ENCODE peak calls at places on chromosome 3, in four cellular contexts. V is mesendoderm, J is H1, E is trophoblast cell. B is an unnamed sample.

GRCh38 chr3:172653004-172653403 is 57.9 kb downstream of the NCEH1 start:
- DNase-seq in V (no peak), J (no peak), E (no peak), B (no peak)

GRCh38 chr3:74314696-74315095 is 299.8 kb downstream of the CNTN3 start:
- DNase-seq in V (no peak), J (no peak), E (peak; percentile 65), B (no peak)

GRCh38 chr3:197912770-197913476 is 37.1 kb upstream of the RPL35A start:
- DNase-seq in V (no peak), J (no peak), E (no peak), B (peak; percentile 30)

GRCh38 chr3:99633887-99634558 is 4.4 kb upstream of the COL8A1 start:
- DNase-seq in V (peak; percentile 35), J (no peak), E (no peak), B (no peak)

GRCh38 chr3:176814252-176814651 is 383.0 kb downstream of the TBL1XR1 start:
- DNase-seq in V (peak; percentile 94), J (peak; percentile 83), E (peak; percentile 69), B (peak; percentile 91)

GRCh38 chr3:119331661-119332060 is 37.5 kb downstream of the ARHGAP31 start:
- DNase-seq in V (no peak), J (no peak), E (peak; percentile 54), B (no peak)

GRCh38 chr3:47643092-47643491 is 64.4 kb upstream of the CSPG5 start:
- DNase-seq in V (no peak), J (no peak), E (no peak), B (no peak)

GRCh38 chr3:119990888-119991287 is 103.4 kb downstream of the GSK3B start:
- DNase-seq in V (no peak), J (no peak), E (no peak), B (no peak)

GRCh38 chr3:80970292-80970691 is 791.2 kb downstream of the GBE1 start:
- DNase-seq in V (no peak), J (no peak), E (no peak), B (no peak)

GRCh38 chr3:127141921-127142730 is 50.8 kb upstream of the PRR23E start:
- DNase-seq in V (peak; percentile 37), J (peak; percentile 44), E (no peak), B (no peak)

GRCh38 chr3:42936157-42936981 is 30.4 kb downstream of the ZNF662 start:
- DNase-seq in V (no peak), J (no peak), E (no peak), B (no peak)

GRCh38 chr3:37971467-37971866 is 19.1 kb upstream of the VILL start:
- DNase-seq in V (no peak), J (no peak), E (no peak), B (no peak)

GRCh38 chr3:169998668-169999131 is 32.1 kb downstream of the SEC62 start:
- DNase-seq in V (no peak), J (no peak), E (peak; percentile 99), B (no peak)

GRCh38 chr3:131568460-131568859 is 65.7 kb upstream of the MRPL3 start:
- DNase-seq in V (peak; percentile 48), J (no peak), E (no peak), B (peak; percentile 52)

GRCh38 chr3:127252446-127252845 is 35.4 kb downstream of the PRR20G start:
- DNase-seq in V (no peak), J (no peak), E (no peak), B (no peak)

GRCh38 chr3:122993573-122993972 is 34.0 kb downstream of the SEMA5B start:
- DNase-seq in V (no peak), J (no peak), E (no peak), B (no peak)

GRCh38 chr3:73432021-73432722 is 192.6 kb downstream of the PDZRN3 start:
- DNase-seq in V (peak; percentile 69), J (no peak), E (peak; percentile 71), B (no peak)

GRCh38 chr3:161551697-161552096 is 55.1 kb downstream of the OTOL1 start:
- DNase-seq in V (no peak), J (no peak), E (no peak), B (no peak)

GRCh38 chr3:72836923-72837322 is 11.3 kb downstream of the SHQ1 start:
- DNase-seq in V (no peak), J (no peak), E (no peak), B (no peak)

GRCh38 chr3:185115371-185115770 is 37.5 kb downstream of the C3orf70 start:
- DNase-seq in V (no peak), J (no peak), E (no peak), B (no peak)

GRCh38 chr3:48990636-48991421 is 788 bp downstream of the P4HTM start:
- DNase-seq in V (peak; percentile 66), J (peak; percentile 72), E (peak; percentile 31), B (peak; percentile 63)

GRCh38 chr3:61961882-61962281 is 400.5 kb downstream of the PTPRG start:
- DNase-seq in V (no peak), J (no peak), E (no peak), B (no peak)
- H3K23ac ChIP-seq in V (no peak overlapping the region), J (no peak overlapping the region), E (no peak overlapping the region), B (no peak overlapping the region)

DNA sequence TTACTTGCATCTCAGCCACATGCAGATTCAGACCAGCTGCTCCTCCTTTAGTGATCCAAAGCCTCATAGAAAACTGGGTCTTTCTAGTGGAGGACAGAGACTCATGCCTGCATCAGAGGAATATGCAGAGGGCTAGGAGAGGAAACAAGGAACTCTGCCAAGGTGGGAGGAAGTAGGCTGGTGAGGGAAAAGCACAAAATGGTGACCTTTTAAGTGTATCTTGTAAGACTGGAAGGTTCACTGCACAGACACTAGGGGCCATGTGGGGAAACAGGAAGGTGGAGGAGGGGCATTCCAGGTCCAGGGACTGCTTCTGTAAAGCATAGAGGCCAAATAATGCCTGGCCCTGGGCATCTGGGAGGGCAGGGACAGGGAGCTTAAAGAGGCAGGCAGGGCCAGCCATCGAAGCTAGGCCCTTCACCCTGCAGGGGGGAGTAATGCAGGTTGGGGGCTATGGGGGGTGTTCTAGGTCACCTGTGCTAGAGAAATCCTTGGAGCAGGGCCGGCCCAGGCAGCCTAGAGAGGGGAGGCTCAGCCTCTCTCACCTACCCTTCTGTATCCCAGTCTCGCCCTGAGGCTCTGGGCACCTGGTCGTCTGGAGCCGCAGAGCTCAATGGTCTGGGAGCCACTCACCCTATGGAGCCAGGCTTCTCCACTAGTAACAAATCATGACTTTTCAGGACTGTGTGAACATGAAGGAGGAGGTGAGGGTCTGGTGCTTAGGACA is 117.7 kb downstream of the DNAJB8 start:
- DNase-seq in V (peak; percentile 59), J (no peak), E (no peak), B (peak; percentile 43)
- H3K18ac ChIP-seq in V (no peak overlapping the region), J (peak overlapping the region; percentile 33), E (peak overlapping the region; percentile 51), B (peak overlapping the region; percentile 13)

DNA sequence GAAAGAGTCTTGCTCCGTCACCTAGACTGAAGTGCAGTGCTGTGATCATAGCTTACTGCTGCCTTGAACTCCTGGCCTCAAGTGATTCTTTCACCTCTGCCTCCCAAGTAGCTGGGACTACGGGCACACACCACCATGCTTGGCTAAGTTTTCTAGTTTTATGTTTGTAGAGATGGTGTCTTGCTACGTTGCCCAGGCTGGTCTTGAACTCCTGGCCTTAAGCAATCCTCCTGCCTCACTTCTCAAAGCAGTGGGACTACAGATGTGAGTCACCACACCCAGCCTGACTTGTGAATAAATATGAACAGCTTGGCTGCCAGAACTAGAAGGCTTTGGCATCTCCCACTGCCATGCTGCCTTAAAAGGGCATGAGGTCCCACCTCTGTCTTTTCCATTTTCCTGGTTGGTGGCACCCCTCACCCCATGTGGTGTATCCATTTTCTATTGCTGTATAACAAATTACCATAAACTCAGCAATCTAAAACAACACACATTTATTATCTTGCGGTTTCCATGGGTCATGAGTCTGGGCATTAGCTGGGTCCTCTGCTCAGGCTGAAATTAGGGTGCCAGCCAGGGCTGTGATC is 44.3 kb downstream of the PTPRG start:
- DNase-seq in V (no peak), J (no peak), E (no peak), B (no peak)
- H3K79me2 ChIP-seq in V (peaks cover 91% of the 10 kb centered on the region), J (peaks cover 98% of the 10 kb centered on the region), E (no peaks in the 10 kb centered on the region), B (peaks cover 60% of the 10 kb centered on the region)

GRCh38 chr3:125051205-125051604 is 4.6 kb downstream of the HEG1 start:
- DNase-seq in V (no peak), J (no peak), E (no peak), B (no peak)

GRCh38 chr3:125050486-125051172 is 5.2 kb downstream of the HEG1 start:
- DNase-seq in V (no peak), J (no peak), E (peak; percentile 67), B (no peak)

GRCh38 chr3:125052671-125053303 is 3.0 kb downstream of the HEG1 start:
- DNase-seq in V (peak; percentile 65), J (no peak), E (peak; percentile 94), B (no peak)

GRCh38 chr3:125053304-125053699 is 2.5 kb downstream of the HEG1 start:
- DNase-seq in V (no peak), J (no peak), E (no peak), B (no peak)

GRCh38 chr3:125051715-125052581 is 3.8 kb downstream of the HEG1 start:
- DNase-seq in V (peak; percentile 86), J (peak; percentile 56), E (peak; percentile 61), B (peak; percentile 45)
- H3K23ac ChIP-seq in V (peak overlapping the region; percentile 36), J (no peak overlapping the region), E (no peak overlapping the region), B (no peak overlapping the region)

DNA sequence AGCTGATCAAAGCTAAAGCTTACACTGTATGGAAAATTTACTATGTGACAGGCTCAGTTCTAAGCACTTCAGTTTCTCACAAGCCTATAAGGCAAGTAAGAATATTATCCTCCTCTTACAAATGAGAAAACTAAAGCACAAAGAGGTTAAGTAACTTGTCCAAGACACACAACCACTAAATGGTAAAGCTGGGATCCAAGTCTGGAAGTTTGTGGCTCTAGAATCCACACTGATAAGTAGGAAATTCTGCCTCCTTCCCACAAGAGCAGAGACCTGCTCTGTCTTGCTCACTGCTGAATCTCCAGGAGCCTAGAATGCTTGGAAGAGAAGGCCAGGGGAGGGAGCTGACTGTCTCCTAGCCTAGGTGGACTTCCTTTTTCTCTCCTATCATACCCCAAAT is 60.6 kb downstream of the MAGI1 start:
- DNase-seq in V (no peak), J (no peak), E (no peak), B (no peak)
- H3K18ac ChIP-seq in V (no peak overlapping the region), J (no peak overlapping the region), E (no peak overlapping the region), B (no peak overlapping the region)

GRCh38 chr3:165406425-165406824 is 210.2 kb upstream of the SLITRK3 start:
- DNase-seq in V (no peak), J (no peak), E (no peak), B (no peak)

DNA sequence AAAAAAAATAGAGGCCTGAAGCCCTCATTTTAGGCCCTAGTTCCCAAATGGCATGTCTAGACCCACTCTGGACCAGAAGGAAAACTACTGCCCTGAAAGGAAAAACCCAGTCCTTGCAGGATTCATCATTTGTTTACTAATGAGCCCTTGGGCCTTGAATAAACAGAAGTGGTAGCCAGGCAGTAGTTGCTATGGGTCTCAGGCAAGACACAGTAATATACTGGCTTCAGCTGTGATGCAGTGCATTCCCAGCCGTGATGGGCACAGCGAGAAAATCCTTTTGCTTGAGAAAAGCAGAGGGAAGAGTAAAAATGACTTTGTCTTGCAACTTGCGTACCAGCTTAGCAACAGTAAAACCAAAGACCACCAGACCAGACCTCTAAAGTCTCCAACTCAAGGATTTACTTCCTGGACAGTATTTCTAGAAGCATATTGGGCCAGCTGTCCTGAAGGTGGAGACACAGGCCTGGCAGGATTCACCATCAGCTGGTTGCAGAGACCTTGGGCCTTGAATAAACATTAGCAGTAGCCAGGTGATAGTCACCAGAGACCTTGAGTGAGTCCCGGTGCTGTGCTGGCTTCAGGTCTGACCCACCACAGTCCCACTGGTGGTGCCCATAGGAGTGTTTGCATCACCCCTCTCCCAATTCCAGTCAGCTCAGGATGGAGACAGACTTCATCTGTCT is 208.3 kb upstream of the SLITRK3 start:
- DNase-seq in V (peak; percentile 61), J (no peak), E (no peak), B (no peak)
- H3K79me2 ChIP-seq in V (no peaks in the 10 kb centered on the region), J (no peaks in the 10 kb centered on the region), E (no peaks in the 10 kb centered on the region), B (no peaks in the 10 kb centered on the region)

GRCh38 chr3:159775372-159775961 is 213.2 kb upstream of the IL12A start:
- DNase-seq in V (peak; percentile 72), J (peak; percentile 71), E (no peak), B (peak; percentile 79)
- H3K23ac ChIP-seq in V (no peak overlapping the region), J (no peak overlapping the region), E (no peak overlapping the region), B (no peak overlapping the region)